ENCODE peak calls at places on chromosomes 2 and 18, in seven cellular contexts. One of them, this sample, is unnamed.

GRCh38 chr2:65706376-65706775 is 274.0 kb upstream of the SPRED2 start:
- DNase-seq in mesendoderm: no peak
- DNase-seq in mesenchymal stem cell: no peak
- DNase-seq in H1: no peak
- DNase-seq in IMR-90: no peak
- DNase-seq in H9: no peak
- DNase-seq in neuronal stem cell: no peak
- DNase-seq in this sample: no peak

GRCh38 chr2:108267117-108267516 is 21.6 kb upstream of the SULT1C2 start:
- DNase-seq in mesendoderm: no peak
- DNase-seq in neuronal stem cell: no peak
- DNase-seq in H1: no peak
- DNase-seq in mesenchymal stem cell: peak
- DNase-seq in IMR-90: peak
- DNase-seq in H9: no peak
- DNase-seq in this sample: no peak

GRCh38 chr18:669077-669476 is 11.6 kb downstream of the TYMS start:
- DNase-seq in IMR-90: no peak
- DNase-seq in H9: no peak
- DNase-seq in H1: no peak
- DNase-seq in mesendoderm: no peak
- DNase-seq in neuronal stem cell: no peak
- DNase-seq in mesenchymal stem cell: no peak
- DNase-seq in this sample: no peak

GRCh38 chr2:229257980-229258379 is 13.1 kb downstream of the PID1 start:
- DNase-seq in mesendoderm: no peak
- DNase-seq in IMR-90: no peak
- DNase-seq in H1: no peak
- DNase-seq in neuronal stem cell: no peak
- DNase-seq in H9: no peak
- DNase-seq in mesenchymal stem cell: no peak
- DNase-seq in this sample: no peak

GRCh38 chr2:203498161-203498560 is 36.9 kb downstream of the RAPH1 start:
- DNase-seq in mesendoderm: no peak
- DNase-seq in mesenchymal stem cell: peak
- DNase-seq in IMR-90: peak
- DNase-seq in H1: no peak
- DNase-seq in H9: no peak
- DNase-seq in neuronal stem cell: no peak
- DNase-seq in this sample: no peak

GRCh38 chr2:11616851-11617415 is 53.1 kb downstream of the NTSR2 start:
- DNase-seq in H9: no peak
- DNase-seq in H1: no peak
- DNase-seq in mesenchymal stem cell: no peak
- DNase-seq in neuronal stem cell: no peak
- DNase-seq in IMR-90: no peak
- DNase-seq in mesendoderm: no peak
- DNase-seq in this sample: no peak

GRCh38 chr2:102915128-102915527 is 153.3 kb downstream of the TMEM182 start:
- DNase-seq in mesendoderm: peak
- DNase-seq in neuronal stem cell: no peak
- DNase-seq in H9: no peak
- DNase-seq in IMR-90: peak
- DNase-seq in mesenchymal stem cell: no peak
- DNase-seq in H1: no peak
- DNase-seq in this sample: peak

GRCh38 chr2:124049136-124049535 is 24.0 kb downstream of the CNTNAP5 start:
- DNase-seq in H9: no peak
- DNase-seq in IMR-90: no peak
- DNase-seq in mesenchymal stem cell: no peak
- DNase-seq in H1: no peak
- DNase-seq in mesendoderm: no peak
- DNase-seq in neuronal stem cell: no peak
- DNase-seq in this sample: no peak

GRCh38 chr2:97728091-97728596 is 14.8 kb downstream of the ZAP70 start:
- DNase-seq in IMR-90: no peak
- DNase-seq in mesendoderm: no peak
- DNase-seq in neuronal stem cell: no peak
- DNase-seq in H9: no peak
- DNase-seq in mesenchymal stem cell: peak
- DNase-seq in H1: no peak
- DNase-seq in this sample: no peak

GRCh38 chr2:37561615-37562569 is 109.5 kb downstream of the CDC42EP3 start:
- DNase-seq in mesenchymal stem cell: peak
- DNase-seq in IMR-90: peak
- DNase-seq in H9: peak
- DNase-seq in mesendoderm: peak
- DNase-seq in H1: no peak
- DNase-seq in neuronal stem cell: no peak
- DNase-seq in this sample: peak

GRCh38 chr2:67210430-67210829 is 186.7 kb upstream of the ETAA1 start:
- DNase-seq in neuronal stem cell: no peak
- DNase-seq in IMR-90: no peak
- DNase-seq in H9: no peak
- DNase-seq in mesendoderm: peak
- DNase-seq in H1: no peak
- DNase-seq in mesenchymal stem cell: no peak
- DNase-seq in this sample: no peak

GRCh38 chr18:56645415-56646016 is 5.6 kb upstream of the WDR7 start:
- DNase-seq in H9: no peak
- DNase-seq in IMR-90: no peak
- DNase-seq in mesendoderm: peak
- DNase-seq in mesenchymal stem cell: no peak
- DNase-seq in H1: no peak
- DNase-seq in neuronal stem cell: no peak
- DNase-seq in this sample: no peak

GRCh38 chr2:50346104-50346503 is 685.8 kb downstream of the NRXN1 start:
- DNase-seq in mesenchymal stem cell: no peak
- DNase-seq in neuronal stem cell: peak
- DNase-seq in mesendoderm: peak
- DNase-seq in H1: no peak
- DNase-seq in IMR-90: no peak
- DNase-seq in H9: peak
- DNase-seq in this sample: no peak

GRCh38 chr18:27298215-27298804 is 113.2 kb upstream of the CHST9 start:
- DNase-seq in mesendoderm: peak
- DNase-seq in mesenchymal stem cell: no peak
- DNase-seq in IMR-90: no peak
- DNase-seq in neuronal stem cell: peak
- DNase-seq in H9: no peak
- DNase-seq in H1: no peak
- DNase-seq in this sample: no peak

GRCh38 chr2:49937432-49937831 is 783.1 kb upstream of the FSHR start:
- DNase-seq in mesendoderm: no peak
- DNase-seq in mesenchymal stem cell: no peak
- DNase-seq in neuronal stem cell: no peak
- DNase-seq in H1: no peak
- DNase-seq in IMR-90: no peak
- DNase-seq in H9: no peak
- DNase-seq in this sample: no peak

GRCh38 chr2:48722391-48722790 is 33.1 kb downstream of the LHCGR start:
- DNase-seq in H1: no peak
- DNase-seq in mesenchymal stem cell: no peak
- DNase-seq in H9: no peak
- DNase-seq in mesendoderm: no peak
- DNase-seq in neuronal stem cell: no peak
- DNase-seq in IMR-90: no peak
- DNase-seq in this sample: no peak

GRCh38 chr2:172464340-172465129 is 37.1 kb downstream of the ITGA6 start:
- DNase-seq in neuronal stem cell: no peak
- DNase-seq in mesenchymal stem cell: no peak
- DNase-seq in IMR-90: no peak
- DNase-seq in H1: no peak
- DNase-seq in mesendoderm: no peak
- DNase-seq in H9: no peak
- DNase-seq in this sample: peak

GRCh38 chr18:8615397-8616025 is 6.3 kb downstream of the RAB12 start:
- DNase-seq in H9: no peak
- DNase-seq in H1: no peak
- DNase-seq in mesenchymal stem cell: peak
- DNase-seq in mesendoderm: peak
- DNase-seq in IMR-90: peak
- DNase-seq in neuronal stem cell: no peak
- DNase-seq in this sample: peak

GRCh38 chr2:223786943-223787342 is 50.4 kb downstream of the AP1S3 start:
- DNase-seq in IMR-90: no peak
- DNase-seq in mesenchymal stem cell: no peak
- DNase-seq in H9: no peak
- DNase-seq in mesendoderm: no peak
- DNase-seq in H1: no peak
- DNase-seq in neuronal stem cell: no peak
- DNase-seq in this sample: no peak

GRCh38 chr2:43445248-43445647 is 150.6 kb downstream of the THADA start:
- DNase-seq in IMR-90: no peak
- DNase-seq in mesendoderm: peak
- DNase-seq in mesenchymal stem cell: no peak
- DNase-seq in neuronal stem cell: no peak
- DNase-seq in H9: peak
- DNase-seq in H1: no peak
- DNase-seq in this sample: no peak

GRCh38 chr2:105103481-105103880 is 65.6 kb downstream of the MRPS9 start:
- DNase-seq in neuronal stem cell: no peak
- DNase-seq in H1: no peak
- DNase-seq in H9: no peak
- DNase-seq in mesendoderm: no peak
- DNase-seq in mesenchymal stem cell: no peak
- DNase-seq in IMR-90: no peak
- DNase-seq in this sample: no peak

DNA sequence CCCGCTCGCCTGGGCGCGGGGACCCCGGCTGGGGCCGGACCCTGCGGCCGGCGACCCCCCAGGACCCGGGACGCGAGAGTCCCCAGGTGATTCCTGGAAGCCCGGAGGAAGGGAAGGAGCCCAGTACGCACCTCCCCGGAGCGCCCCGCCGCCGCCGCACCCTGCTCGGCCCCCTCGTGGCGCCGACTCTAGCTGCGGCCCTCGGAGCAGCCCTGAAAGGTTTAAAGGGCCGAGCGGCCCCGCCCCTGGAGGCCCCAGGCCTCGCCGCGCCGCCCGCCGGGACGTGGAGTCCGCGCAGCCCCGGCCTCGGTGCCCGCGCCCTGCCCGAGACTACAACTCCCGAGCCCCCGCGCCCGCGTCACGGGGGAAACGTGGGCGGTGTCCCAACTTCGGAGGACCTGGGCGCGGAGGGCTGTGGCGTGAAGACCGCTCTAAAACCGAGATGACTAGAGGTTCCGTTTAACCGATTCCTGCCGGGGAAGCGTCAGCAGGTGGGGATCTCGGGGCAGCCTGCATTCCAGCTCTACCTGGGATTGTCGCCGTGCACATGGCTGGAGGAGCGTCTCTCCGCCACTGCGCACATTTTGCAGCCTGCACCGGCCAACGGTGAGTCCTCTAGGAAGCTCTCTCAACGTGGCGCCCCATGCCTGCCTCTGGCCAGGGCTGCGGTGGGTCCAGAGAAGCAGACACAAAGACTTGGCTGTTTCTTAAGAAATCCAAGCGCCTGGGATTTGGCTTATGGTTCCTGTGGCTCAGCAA is at the start of gene TMEM150A:
- DNase-seq in H1: peak
- DNase-seq in neuronal stem cell: peak
- DNase-seq in mesenchymal stem cell: peak
- DNase-seq in H9: peak
- DNase-seq in IMR-90: peak
- DNase-seq in mesendoderm: peak
- DNase-seq in this sample: peak
- H3K27ac ChIP-seq in H1: peak
- H3K27ac ChIP-seq in neuronal stem cell: peak
- H3K27ac ChIP-seq in mesenchymal stem cell: peak
- H3K27ac ChIP-seq in H9: no peak
- H3K27ac ChIP-seq in IMR-90: peak
- H3K27ac ChIP-seq in mesendoderm: peak
- H3K27ac ChIP-seq in this sample: peak

GRCh38 chr2:103963331-103963730 is 890.6 kb upstream of the POU3F3 start:
- DNase-seq in neuronal stem cell: no peak
- DNase-seq in H1: no peak
- DNase-seq in IMR-90: no peak
- DNase-seq in H9: no peak
- DNase-seq in mesenchymal stem cell: no peak
- DNase-seq in mesendoderm: no peak
- DNase-seq in this sample: no peak

GRCh38 chr2:103959174-103960125 is 894.5 kb upstream of the POU3F3 start:
- DNase-seq in H1: peak
- DNase-seq in mesenchymal stem cell: no peak
- DNase-seq in neuronal stem cell: peak
- DNase-seq in mesendoderm: peak
- DNase-seq in IMR-90: no peak
- DNase-seq in H9: peak
- DNase-seq in this sample: peak

DNA sequence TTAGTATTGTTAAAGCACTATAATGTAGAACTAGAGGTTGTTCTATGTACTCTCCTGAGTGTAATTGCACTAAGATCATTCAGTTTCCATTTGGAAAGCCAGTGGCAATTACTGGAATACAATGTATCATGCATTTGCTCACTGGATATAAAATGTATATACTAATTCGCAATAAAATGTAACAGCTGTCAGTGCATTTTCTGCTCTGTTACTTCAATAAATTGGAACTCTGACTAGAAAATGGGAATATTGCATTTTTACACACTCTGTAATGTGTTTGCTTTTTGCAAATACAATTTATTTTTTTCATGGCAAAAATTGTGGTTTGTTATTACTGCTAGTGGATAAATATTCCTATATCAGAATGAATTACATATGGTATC is 893.8 kb upstream of the POU3F3 start:
- DNase-seq in H9: no peak
- DNase-seq in mesenchymal stem cell: no peak
- DNase-seq in neuronal stem cell: no peak
- DNase-seq in IMR-90: no peak
- DNase-seq in H1: no peak
- DNase-seq in mesendoderm: no peak
- DNase-seq in this sample: no peak
- H2BK120ac ChIP-seq in H9: no peak
- H2BK120ac ChIP-seq in mesenchymal stem cell: no peak
- H2BK120ac ChIP-seq in neuronal stem cell: no peak
- H2BK120ac ChIP-seq in IMR-90: no peak
- H2BK120ac ChIP-seq in H1: no peak
- H2BK120ac ChIP-seq in mesendoderm: no peak
- H2BK120ac ChIP-seq in this sample: no peak

GRCh38 chr18:36650906-36651305 is 177.9 kb downstream of the TPGS2 start:
- DNase-seq in H9: no peak
- DNase-seq in IMR-90: no peak
- DNase-seq in mesenchymal stem cell: no peak
- DNase-seq in H1: no peak
- DNase-seq in mesendoderm: no peak
- DNase-seq in neuronal stem cell: no peak
- DNase-seq in this sample: no peak
- H2AK5ac ChIP-seq in H9: no peak
- H2AK5ac ChIP-seq in IMR-90: no peak
- H2AK5ac ChIP-seq in mesenchymal stem cell: no peak
- H2AK5ac ChIP-seq in H1: no peak
- H2AK5ac ChIP-seq in mesendoderm: no peak
- H2AK5ac ChIP-seq in neuronal stem cell: no peak
- H2AK5ac ChIP-seq in this sample: no peak

DNA sequence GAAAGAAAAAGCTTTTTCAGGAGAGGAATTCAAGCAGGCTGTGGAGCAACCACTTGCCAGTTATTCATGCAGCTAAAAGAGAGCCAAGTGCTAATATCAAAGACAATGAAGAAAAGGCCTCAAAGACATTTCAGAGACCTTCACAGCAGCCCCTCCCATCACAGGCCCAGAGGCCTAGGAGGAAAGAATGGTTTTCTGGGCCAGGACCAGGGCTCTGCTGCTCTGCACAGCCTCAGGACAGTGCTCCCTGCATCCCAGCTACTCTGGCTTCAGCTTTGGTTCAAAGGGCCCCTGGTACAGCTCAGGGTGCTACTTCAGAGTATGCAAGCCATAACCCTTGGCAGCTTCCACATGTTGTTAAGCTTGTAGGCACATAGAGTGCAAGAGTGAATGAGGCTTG is 119.5 kb downstream of the MSTN start:
- DNase-seq in mesenchymal stem cell: no peak
- DNase-seq in IMR-90: no peak
- DNase-seq in H9: no peak
- DNase-seq in H1: no peak
- DNase-seq in mesendoderm: peak
- DNase-seq in neuronal stem cell: no peak
- DNase-seq in this sample: no peak
- H3K27ac ChIP-seq in mesenchymal stem cell: no peak
- H3K27ac ChIP-seq in IMR-90: no peak
- H3K27ac ChIP-seq in H9: no peak
- H3K27ac ChIP-seq in H1: no peak
- H3K27ac ChIP-seq in mesendoderm: no peak
- H3K27ac ChIP-seq in neuronal stem cell: no peak
- H3K27ac ChIP-seq in this sample: no peak